ENCODE peak calls at places on chromosomes 4 and X, in four cellular contexts. B is SJSA1, K is heart left ventricle, U is fibroblast of lung. Y is an unnamed sample.

GRCh38 chr4:46329118-46329976 is 60.6 kb downstream of the GABRA2 start:
- DNase-seq in B (no peak), K (no peak), U (peak; percentile 1), Y (no peak)

GRCh38 chr4:100493756-100494155 is 24.1 kb downstream of the EMCN start:
- DNase-seq in U (peak; percentile 17), K (no peak), B (no peak), Y (no peak)

GRCh38 chr4:24686866-24687672 is 102.7 kb upstream of the DHX15 start:
- DNase-seq in B (no peak), K (no peak), U (no peak), Y (no peak)

GRCh38 chr4:19213388-19213787 is 1038.3 kb upstream of the SLIT2 start:
- DNase-seq in K (no peak), B (no peak), U (peak; percentile 88), Y (no peak)

GRCh38 chr4:3384391-3384770 is 57.4 kb upstream of the HGFAC start:
- DNase-seq in U (no peak), B (no peak), K (no peak), Y (no peak)

GRCh38 chrX:2595258-2595657 is 94.5 kb upstream of the DHRSX start:
- DNase-seq in U (peak; percentile 70), K (no peak), B (no peak), Y (peak; percentile 3)

GRCh38 chrX:129522184-129523059 is 868 bp downstream of the SMARCA1 start:
- DNase-seq in K (peak; percentile 56), U (peak; percentile 69), B (peak; percentile 62), Y (peak; percentile 73)

GRCh38 chr4:143667461-143667860 is 33.0 kb downstream of the FREM3 start:
- DNase-seq in U (peak; percentile 82), B (no peak), K (peak; percentile 33), Y (peak; percentile 74)

GRCh38 chr4:153789741-153790651 is 1.1 kb upstream of the SFRP2 start:
- DNase-seq in U (no peak), K (no peak), B (no peak), Y (no peak)

GRCh38 chr4:177185579-177185978 is 124.1 kb upstream of the NEIL3 start:
- DNase-seq in B (no peak), K (no peak), U (peak; percentile 4), Y (no peak)

GRCh38 chr4:104166749-104167148 is 327.9 kb downstream of the CXXC4 start:
- DNase-seq in B (no peak), K (no peak), U (no peak), Y (no peak)

GRCh38 chr4:162497564-162498167 is 333.9 kb upstream of the FSTL5 start:
- DNase-seq in U (peak; percentile 29), B (no peak), K (no peak), Y (no peak)

GRCh38 chr4:173038192-173038896 is 130.3 kb upstream of the GALNT7 start:
- DNase-seq in K (no peak), B (no peak), U (no peak), Y (no peak)

GRCh38 chr4:102339018-102339417 is 6.3 kb downstream of the SLC39A8 start:
- DNase-seq in K (no peak), U (no peak), B (no peak), Y (no peak)

DNA sequence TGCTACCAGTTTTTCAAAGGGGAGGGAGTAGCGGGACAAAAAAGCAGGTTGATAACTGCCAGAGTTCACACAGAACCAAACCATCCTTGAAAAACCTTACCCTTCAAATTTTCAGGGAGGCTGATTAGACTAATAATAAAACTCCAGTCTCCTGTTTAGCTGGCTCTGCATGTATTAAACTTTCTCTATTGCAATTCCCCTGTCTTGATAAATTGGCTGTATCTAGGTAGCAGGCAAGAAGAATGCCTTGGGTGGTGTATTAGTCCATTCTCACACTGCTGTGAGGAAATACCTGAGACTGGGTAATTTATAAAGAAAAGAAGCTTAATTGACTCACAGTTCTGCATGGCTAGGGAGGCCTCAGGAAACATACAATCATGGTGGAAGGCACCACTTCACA is 18.1 kb upstream of the PLP1 start:
- DNase-seq in B (no peak), U (no peak), K (no peak), Y (no peak)
- H3K4me3 ChIP-seq in B (no peak overlapping the region), U (no peak overlapping the region), K (no peak overlapping the region), Y (no peak overlapping the region)

DNA sequence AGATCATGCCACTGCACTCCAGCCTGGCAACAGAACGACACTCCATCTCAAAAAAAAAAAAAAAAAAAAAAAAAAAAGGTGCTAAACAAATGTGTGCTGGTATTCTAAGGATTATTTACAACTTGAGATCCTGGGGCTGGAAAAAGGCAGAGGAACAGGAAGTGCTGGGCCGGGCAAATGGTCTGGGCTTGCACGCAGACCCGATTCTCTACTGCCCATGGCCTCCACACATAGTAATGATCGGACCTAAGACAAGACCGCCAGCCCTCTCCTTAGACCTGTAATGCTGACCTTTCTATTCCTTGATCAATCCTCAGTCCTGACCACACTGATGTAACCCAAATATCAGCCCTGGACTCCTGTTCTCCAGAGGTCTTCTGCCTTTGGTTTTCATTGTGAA is 67.8 kb downstream of the EFNB1 start:
- DNase-seq in K (no peak), U (no peak), B (no peak), Y (no peak)
- H3K4me3 ChIP-seq in K (no peak overlapping the region), U (no peak overlapping the region), B (no peak overlapping the region), Y (no peak overlapping the region)

GRCh38 chr4:128386761-128387599 is 99.4 kb upstream of the PGRMC2 start:
- DNase-seq in U (peak; percentile 98), K (peak; percentile 93), B (peak; percentile 95), Y (peak; percentile 95)
- H3K4me3 ChIP-seq in U (peak overlapping the region; percentile 29), K (no peak overlapping the region), B (no peak overlapping the region), Y (no peak overlapping the region)

DNA sequence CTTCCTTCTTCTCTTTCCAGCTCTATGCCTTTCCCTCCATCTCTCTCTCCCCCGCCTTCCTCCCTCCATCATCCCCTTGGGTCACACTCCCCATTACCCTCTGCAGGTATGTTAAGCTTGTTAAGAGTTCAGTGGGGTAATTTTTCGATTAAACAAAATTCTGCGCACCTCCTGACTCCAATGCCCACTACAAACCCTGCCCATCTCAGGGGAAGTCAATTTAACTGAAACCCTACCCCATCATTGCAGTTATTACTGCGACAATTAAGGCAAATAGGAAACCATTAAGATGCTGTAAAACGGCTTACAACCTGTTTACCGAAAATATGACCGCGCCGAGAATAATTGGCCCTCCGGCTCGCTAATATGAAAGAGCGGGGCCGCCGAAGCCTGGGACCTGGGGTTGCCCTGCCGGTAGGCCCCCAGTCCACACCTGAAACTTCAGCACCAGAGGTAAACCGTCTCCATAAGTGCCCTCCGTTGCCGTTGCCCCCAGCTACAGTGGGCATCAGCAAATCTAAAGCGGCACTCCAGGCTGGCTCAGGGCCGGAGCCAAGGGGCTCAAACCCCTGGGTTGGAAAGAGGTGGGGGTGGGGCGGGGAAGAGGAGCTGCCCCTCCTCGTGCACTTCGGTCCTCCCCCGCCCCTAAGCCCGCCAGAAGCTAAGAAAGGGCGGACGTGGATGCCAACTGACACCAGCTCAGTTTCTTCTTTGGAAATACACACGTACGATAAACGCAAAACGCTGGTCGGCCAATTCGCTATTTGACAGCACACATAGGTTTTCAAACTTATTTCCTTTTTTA is 4.8 kb downstream of the ARX start:
- DNase-seq in U (no peak), B (no peak), K (no peak), Y (no peak)
- H3K4me3 ChIP-seq in U (no peak overlapping the region), B (no peak overlapping the region), K (no peak overlapping the region), Y (no peak overlapping the region)